ENCODE peak calls at places on chromosomes 11 and 22, in seven cellular contexts. B is T-helper 2 cell, C is LoVo, I is non-pigmented ciliary epithelial cell, K is uterus, Q is iPS-NIHi11, R is AG08396. T is an unnamed sample.

GRCh38 chr22:39421691-39422090 is 22.1 kb downstream of the TAB1 start:
- DNase-seq in B (no peak), C (no peak), I (no peak), R (no peak), K (no peak), Q (no peak), T (no peak)

GRCh38 chr11:82794490-82794889 is 60.8 kb upstream of the FAM181B start:
- DNase-seq in K (no peak), C (no peak), R (no peak), I (no peak), B (no peak), Q (no peak), T (no peak)

GRCh38 chr11:350723-351255 is 18.5 kb upstream of the B4GALNT4 start:
- DNase-seq in Q (no peak), K (peak; percentile 18), B (no peak), C (no peak), I (no peak), R (no peak), T (no peak)

GRCh38 chr22:11066458-11067285 is 4461.3 kb upstream of the OR11H1 start:
- DNase-seq in Q (peak; percentile 40), R (peak; percentile 54), I (no peak), B (no peak), K (no peak), C (no peak), T (no peak)

GRCh38 chr11:2088746-2089535 is 50.2 kb downstream of the IGF2 start:
- DNase-seq in K (no peak), C (no peak), B (no peak), R (peak; percentile 5), Q (peak; percentile 50), I (no peak), T (no peak)

GRCh38 chr11:5192738-5193137 is 7.7 kb downstream of the OR51V1 start:
- DNase-seq in Q (no peak), R (no peak), K (no peak), B (no peak), I (no peak), C (no peak), T (no peak)

GRCh38 chr22:24106385-24107381 is 74.6 kb upstream of the SUSD2 start:
- DNase-seq in R (no peak), C (no peak), K (peak; percentile 41), Q (peak; percentile 43), B (peak; percentile 74), I (no peak), T (no peak)

GRCh38 chr11:2303627-2304155 is 1.9 kb downstream of the TSPAN32 start:
- DNase-seq in R (no peak), B (no peak), Q (no peak), K (no peak), I (no peak), C (no peak), T (no peak)

GRCh38 chr11:31069447-31070205 is 299.9 kb downstream of the DCDC1 start:
- DNase-seq in R (no peak), B (no peak), C (no peak), I (no peak), Q (no peak), K (no peak), T (no peak)

GRCh38 chr22:19066531-19067271 is 55.5 kb downstream of the DGCR2 start:
- DNase-seq in R (peak; percentile 94), K (peak; percentile 46), I (peak; percentile 24), C (no peak), Q (no peak), B (no peak), T (no peak)

GRCh38 chr11:103471546-103471945 is 362.3 kb downstream of the DYNC2H1 start:
- DNase-seq in I (no peak), B (no peak), C (no peak), Q (no peak), R (no peak), K (no peak), T (no peak)

GRCh38 chr11:95453616-95454118 is 222.7 kb upstream of the SESN3 start:
- DNase-seq in R (no peak), K (no peak), I (no peak), C (no peak), Q (peak; percentile 43), B (no peak), T (peak; percentile 6)

GRCh38 chr11:73141031-73141308 is 1.1 kb downstream of the FCHSD2 start:
- DNase-seq in B (peak; percentile 45), Q (no peak), K (peak; percentile 21), C (no peak), R (peak; percentile 39), I (no peak), T (no peak)

GRCh38 chr11:134374891-134375550 is 37.0 kb downstream of the B3GAT1 start:
- DNase-seq in I (no peak), Q (no peak), B (no peak), K (no peak), C (no peak), R (no peak), T (no peak)

GRCh38 chr11:17692006-17692405 is 27.4 kb upstream of the MYOD1 start:
- DNase-seq in Q (no peak), B (no peak), C (no peak), R (no peak), I (no peak), K (no peak), T (no peak)

GRCh38 chr11:110984147-110984546 is 261.4 kb upstream of the POU2AF2 start:
- DNase-seq in Q (no peak), B (no peak), C (peak; percentile 34), R (peak; percentile 27), K (no peak), I (peak; percentile 71), T (no peak)

GRCh38 chr22:36536717-36537116 is 7.8 kb upstream of the EIF3D start:
- DNase-seq in K (no peak), I (no peak), C (no peak), Q (no peak), B (no peak), R (no peak), T (no peak)

GRCh38 chr11:6608011-6608410 is 4.0 kb downstream of the TAF10 start:
- DNase-seq in C (no peak), R (no peak), Q (no peak), K (peak; percentile 43), I (no peak), B (no peak), T (no peak)

GRCh38 chr11:62171261-62171723 is 18.7 kb upstream of the SCGB1D1 start:
- DNase-seq in Q (peak; percentile 77), B (peak; percentile 74), R (peak; percentile 69), K (peak; percentile 76), I (peak; percentile 38), C (peak; percentile 77), T (peak; percentile 94)

GRCh38 chr11:64232182-64233018 is 2.0 kb upstream of the VEGFB start:
- DNase-seq in C (no peak), Q (no peak), I (no peak), R (no peak), B (no peak), K (peak; percentile 21), T (no peak)